ENCODE peak calls at places on chromosomes 12 and 14, in ten cellular contexts. R is GM13977; O is cardiac septum; A is Daoy; F is caudate nucleus; M is retinal pigment epithelial cell; S is EH; C is posterior vena cava; T is activated CD4-positive, alpha-beta T cell treated with anti-CD3 and anti-CD28 coated beads, Interleukin-2, amount 10 ng/mL, durations not matched to agents 7 days and 5 days; D is nucleus accumbens. J is an unnamed sample.

GRCh38 chr14:42779024-42779423 is 1172.3 kb downstream of the LRFN5 start:
- DNase-seq in M (peak), R (no peak), T (no peak), C (no peak), D (no peak), S (no peak), F (no peak), A (no peak), O (no peak), J (no peak)

GRCh38 chr14:59214702-59215302 is 26.3 kb downstream of the DAAM1 start:
- DNase-seq in A (no peak), T (no peak), D (no peak), R (no peak), M (no peak), C (no peak), S (no peak), F (no peak), O (no peak), J (peak)

GRCh38 chr14:90759370-90760054 is 56.7 kb downstream of the TTC7B start:
- DNase-seq in A (no peak), M (no peak), S (no peak), O (no peak), F (no peak), T (no peak), D (no peak), C (no peak), R (peak), J (peak)

GRCh38 chr12:26119391-26119981 is 5.4 kb downstream of the BHLHE41 start:
- DNase-seq in F (no peak), D (no peak), T (no peak), S (peak), R (peak), O (no peak), C (no peak), A (peak), M (no peak), J (no peak)

GRCh38 chr12:119772431-119772830 is 104.5 kb downstream of the PRKAB1 start:
- DNase-seq in T (no peak), C (no peak), R (no peak), O (no peak), M (no peak), A (no peak), F (no peak), S (peak), D (no peak), J (no peak)

GRCh38 chr12:95213928-95214327 is 3.3 kb downstream of the FGD6 start:
- DNase-seq in F (no peak), D (no peak), T (no peak), S (no peak), M (no peak), R (no peak), A (no peak), C (no peak), O (no peak), J (no peak)

GRCh38 chr14:35341454-35342159 is 49.4 kb downstream of the PSMA6 start:
- DNase-seq in O (peak), A (peak), M (peak), D (peak), T (peak), R (peak), C (peak), S (peak), F (peak), J (peak)

GRCh38 chr12:92695577-92695976 is 7.2 kb upstream of the PLEKHG7 start:
- DNase-seq in R (no peak), F (no peak), O (no peak), S (no peak), A (no peak), M (no peak), D (no peak), T (no peak), C (no peak), J (no peak)

GRCh38 chr14:105448706-105449111 is 25.9 kb upstream of the CRIP2 start:
- DNase-seq in D (peak), T (peak), R (peak), F (no peak), S (peak), C (peak), A (peak), O (peak), M (no peak), J (peak)

GRCh38 chr12:71691504-71692129 is 5.7 kb downstream of the TMEM19 start:
- DNase-seq in C (no peak), T (no peak), S (no peak), D (no peak), F (no peak), A (no peak), O (no peak), M (peak), R (no peak), J (no peak)

GRCh38 chr12:62192486-62193250 is 67.5 kb upstream of the USP15 start:
- DNase-seq in F (no peak), S (peak), O (no peak), M (peak), T (peak), A (peak), D (peak), C (no peak), R (peak), J (peak)

GRCh38 chr14:56501909-56502530 is 77.6 kb upstream of the TMEM260 start:
- DNase-seq in S (no peak), R (no peak), T (no peak), C (no peak), O (no peak), F (no peak), D (no peak), A (no peak), M (no peak), J (no peak)

GRCh38 chr12:123441523-123442164 is 5.2 kb upstream of the RILPL2 start:
- DNase-seq in M (no peak), C (no peak), A (no peak), T (no peak), F (no peak), O (no peak), S (no peak), D (no peak), R (peak), J (peak)

GRCh38 chr12:128817115-128818015 is 6.4 kb downstream of the SLC15A4 start:
- DNase-seq in R (peak), A (peak), T (no peak), F (no peak), O (peak), D (peak), C (no peak), M (peak), S (peak), J (peak)

GRCh38 chr14:70882771-70883492 is 24.3 kb upstream of the PCNX1 start:
- DNase-seq in O (no peak), A (peak), M (no peak), T (no peak), D (no peak), R (no peak), C (no peak), S (peak), F (no peak), J (no peak)

GRCh38 chr12:104565606-104566243 is 109.0 kb downstream of the CHST11 start:
- DNase-seq in O (no peak), R (no peak), T (no peak), A (no peak), S (peak), D (no peak), C (no peak), M (no peak), F (no peak), J (no peak)

J was measured in GM10248.